ENCODE peak calls at places on chromosome 13, in seven cellular contexts. F is left ventricle myocardium inferior, G is ACHN, W is NCI-H1092 treated with DMSO at 0.1 percent for 48 hours, D is Kasumi-1, J is NCI-H1105 treated with DMSO at 0.1 percent for 48 hours, L is EH. E is an unnamed sample.

GRCh38 chr13:110109910-110110309 is 197.0 kb downstream of the COL4A1 start:
- DNase-seq in F (peak; percentile 80), G (peak; percentile 36), W (no peak), D (no peak), J (no peak), L (peak; percentile 90), E (no peak)

GRCh38 chr13:110629735-110630134 is 14.4 kb downstream of the NAXD start:
- DNase-seq in F (no peak), G (no peak), W (no peak), D (no peak), J (no peak), L (no peak), E (no peak)

GRCh38 chr13:33676700-33677048 is 141.3 kb upstream of the RFC3 start:
- DNase-seq in F (peak; percentile 31), G (peak; percentile 30), W (peak; percentile 82), D (peak; percentile 27), J (no peak), L (peak; percentile 61), E (peak; percentile 41)

GRCh38 chr13:94660695-94661324 is 51.5 kb downstream of the SOX21 start:
- DNase-seq in F (no peak), G (peak; percentile 17), W (peak; percentile 82), D (peak; percentile 62), J (peak; percentile 51), L (peak; percentile 39), E (no peak)

GRCh38 chr13:28718186-28718537 is 608 bp downstream of the SLC46A3 start:
- DNase-seq in F (no peak), G (peak; percentile 1), W (no peak), D (no peak), J (no peak), L (peak; percentile 36), E (no peak)

GRCh38 chr13:90800082-90800746 is 547.3 kb upstream of the MIR17HG start:
- DNase-seq in F (peak; percentile 77), G (no peak), W (no peak), D (peak; percentile 97), J (no peak), L (no peak), E (no peak)

GRCh38 chr13:23504188-23504587 is 66.0 kb upstream of the TNFRSF19 start:
- DNase-seq in F (no peak), G (no peak), W (no peak), D (no peak), J (no peak), L (peak; percentile 90), E (no peak)

GRCh38 chr13:50910483-50910805 is 853 bp downstream of the RNASEH2B start:
- DNase-seq in F (no peak), G (peak; percentile 48), W (peak; percentile 31), D (peak; percentile 55), J (peak; percentile 29), L (peak; percentile 57), E (peak; percentile 27)

GRCh38 chr13:50387124-50387581 is 371.9 kb downstream of the KCNRG start:
- DNase-seq in F (peak; percentile 64), G (peak; percentile 8), W (peak; percentile 14), D (no peak), J (peak; percentile 61), L (peak; percentile 10), E (peak; percentile 69)

GRCh38 chr13:36214163-36214921 is at the start of gene SOHLH2:
- DNase-seq in F (no peak), G (no peak), W (no peak), D (no peak), J (no peak), L (no peak), E (no peak)

GRCh38 chr13:43905435-43906031 is 25.8 kb downstream of the LACC1 start:
- DNase-seq in F (no peak), G (peak; percentile 63), W (peak; percentile 57), D (peak; percentile 81), J (peak; percentile 52), L (peak; percentile 72), E (peak; percentile 35)

GRCh38 chr13:27599845-27600553 is 20.3 kb downstream of the LNX2 start:
- DNase-seq in F (no peak), G (peak; percentile 85), W (no peak), D (no peak), J (no peak), L (peak; percentile 87), E (peak; percentile 12)

GRCh38 chr13:114067381-114067885 is 65.0 kb downstream of the RASA3 start:
- DNase-seq in F (no peak), G (no peak), W (no peak), D (peak; percentile 62), J (no peak), L (peak; percentile 92), E (no peak)

GRCh38 chr13:112900691-112901091 is 68.3 kb upstream of the MCF2L start:
- DNase-seq in F (no peak), G (no peak), W (no peak), D (no peak), J (no peak), L (no peak), E (no peak)

GRCh38 chr13:35781661-35782060 is 305.2 kb upstream of the MAB21L1 start:
- DNase-seq in F (no peak), G (no peak), W (no peak), D (no peak), J (no peak), L (no peak), E (no peak)

GRCh38 chr13:19661561-19661960 is 28.1 kb downstream of the MPHOSPH8 start:
- DNase-seq in F (no peak), G (no peak), W (no peak), D (no peak), J (no peak), L (no peak), E (no peak)

GRCh38 chr13:99439048-99439447 is 62.2 kb upstream of the TM9SF2 start:
- DNase-seq in F (no peak), G (no peak), W (no peak), D (no peak), J (no peak), L (no peak), E (no peak)

GRCh38 chr13:91721413-91721812 is 323.0 kb downstream of the GPC5 start:
- DNase-seq in F (no peak), G (no peak), W (no peak), D (no peak), J (no peak), L (no peak), E (no peak)

GRCh38 chr13:46348976-46349375 is 38.1 kb downstream of the RUBCNL start:
- DNase-seq in F (no peak), G (no peak), W (no peak), D (no peak), J (no peak), L (peak; percentile 34), E (no peak)